ENCODE peak calls at places on chromosome 11, in six cellular contexts. One of them, this sample, is unnamed.

GRCh38 chr11:134503596-134503995 is 91.6 kb upstream of the B3GAT1 start:
- DNase-seq in HepG2: no peak
- DNase-seq in K562: no peak
- DNase-seq in endothelial cell of umbilical vein: no peak
- DNase-seq in A549: no peak
- DNase-seq in H1: no peak
- DNase-seq in this sample: no peak

GRCh38 chr11:62514151-62514550 is 32.5 kb downstream of the AHNAK start:
- DNase-seq in HepG2: no peak
- DNase-seq in K562: no peak
- DNase-seq in endothelial cell of umbilical vein: no peak
- DNase-seq in A549: no peak
- DNase-seq in H1: no peak
- DNase-seq in this sample: no peak

GRCh38 chr11:104120493-104121200 is 43.3 kb downstream of the PDGFD start:
- DNase-seq in HepG2: no peak
- DNase-seq in K562: no peak
- DNase-seq in endothelial cell of umbilical vein: peak; percentile 21
- DNase-seq in A549: no peak
- DNase-seq in H1: no peak
- DNase-seq in this sample: no peak

GRCh38 chr11:128687321-128687720 is 6.6 kb upstream of the FLI1 start:
- DNase-seq in HepG2: no peak
- DNase-seq in K562: peak; percentile 5
- DNase-seq in endothelial cell of umbilical vein: peak; percentile 19
- DNase-seq in A549: no peak
- DNase-seq in H1: no peak
- DNase-seq in this sample: peak; percentile 83

GRCh38 chr11:121451982-121452608 is at the start of gene SORL1:
- DNase-seq in HepG2: peak; percentile 62
- DNase-seq in K562: peak; percentile 19
- DNase-seq in endothelial cell of umbilical vein: peak; percentile 26
- DNase-seq in A549: peak; percentile 55
- DNase-seq in H1: peak; percentile 44
- DNase-seq in this sample: peak; percentile 89

GRCh38 chr11:37858398-37858797 is 1260.4 kb upstream of the RAG2 start:
- DNase-seq in HepG2: no peak
- DNase-seq in K562: no peak
- DNase-seq in endothelial cell of umbilical vein: peak; percentile 3
- DNase-seq in A549: no peak
- DNase-seq in H1: no peak
- DNase-seq in this sample: no peak

GRCh38 chr11:131195801-131196517 is 174.5 kb upstream of the NTM start:
- DNase-seq in HepG2: no peak
- DNase-seq in K562: no peak
- DNase-seq in endothelial cell of umbilical vein: no peak
- DNase-seq in A549: no peak
- DNase-seq in H1: no peak
- DNase-seq in this sample: no peak

GRCh38 chr11:119448380-119448779 is 25.4 kb upstream of the THY1 start:
- DNase-seq in HepG2: no peak
- DNase-seq in K562: no peak
- DNase-seq in endothelial cell of umbilical vein: no peak
- DNase-seq in A549: no peak
- DNase-seq in H1: no peak
- DNase-seq in this sample: no peak

GRCh38 chr11:78651136-78651775 is 76.6 kb upstream of the NARS2 start:
- DNase-seq in HepG2: no peak
- DNase-seq in K562: no peak
- DNase-seq in endothelial cell of umbilical vein: no peak
- DNase-seq in A549: no peak
- DNase-seq in H1: no peak
- DNase-seq in this sample: no peak

GRCh38 chr11:131094828-131095227 is 178.5 kb upstream of the SNX19 start:
- DNase-seq in HepG2: no peak
- DNase-seq in K562: no peak
- DNase-seq in endothelial cell of umbilical vein: no peak
- DNase-seq in A549: no peak
- DNase-seq in H1: no peak
- DNase-seq in this sample: no peak

GRCh38 chr11:125062931-125063428 is at the start of gene SLC37A2:
- DNase-seq in HepG2: peak; percentile 45
- DNase-seq in K562: no peak
- DNase-seq in endothelial cell of umbilical vein: peak; percentile 64
- DNase-seq in A549: peak; percentile 44
- DNase-seq in H1: no peak
- DNase-seq in this sample: peak; percentile 73

GRCh38 chr11:71191201-71191600 is 61.2 kb downstream of the SHANK2 start:
- DNase-seq in HepG2: no peak
- DNase-seq in K562: no peak
- DNase-seq in endothelial cell of umbilical vein: no peak
- DNase-seq in A549: no peak
- DNase-seq in H1: no peak
- DNase-seq in this sample: no peak

GRCh38 chr11:126332221-126332711 is 23.2 kb upstream of the ST3GAL4 start:
- DNase-seq in HepG2: no peak
- DNase-seq in K562: no peak
- DNase-seq in endothelial cell of umbilical vein: peak; percentile 21
- DNase-seq in A549: no peak
- DNase-seq in H1: no peak
- DNase-seq in this sample: no peak

GRCh38 chr11:15216678-15217077 is 102.0 kb downstream of the INSC start:
- DNase-seq in HepG2: no peak
- DNase-seq in K562: peak; percentile 6
- DNase-seq in endothelial cell of umbilical vein: no peak
- DNase-seq in A549: no peak
- DNase-seq in H1: no peak
- DNase-seq in this sample: peak; percentile 36

GRCh38 chr11:17778956-17779860 is 44.6 kb downstream of the KCNC1 start:
- DNase-seq in HepG2: no peak
- DNase-seq in K562: no peak
- DNase-seq in endothelial cell of umbilical vein: no peak
- DNase-seq in A549: no peak
- DNase-seq in H1: no peak
- DNase-seq in this sample: no peak

GRCh38 chr11:18721576-18722292 is 4.3 kb downstream of the IGSF22 start:
- DNase-seq in HepG2: no peak
- DNase-seq in K562: peak; percentile 61
- DNase-seq in endothelial cell of umbilical vein: peak; percentile 51
- DNase-seq in A549: peak; percentile 75
- DNase-seq in H1: no peak
- DNase-seq in this sample: peak; percentile 70

GRCh38 chr11:103682318-103683184 is 353.9 kb upstream of the DDI1 start:
- DNase-seq in HepG2: peak; percentile 67
- DNase-seq in K562: peak; percentile 9
- DNase-seq in endothelial cell of umbilical vein: peak; percentile 86
- DNase-seq in A549: peak; percentile 23
- DNase-seq in H1: peak; percentile 53
- DNase-seq in this sample: peak; percentile 66

GRCh38 chr11:69295995-69296889 is 2.3 kb downstream of the MYEOV start:
- DNase-seq in HepG2: peak; percentile 80
- DNase-seq in K562: peak; percentile 53
- DNase-seq in endothelial cell of umbilical vein: no peak
- DNase-seq in A549: no peak
- DNase-seq in H1: no peak
- DNase-seq in this sample: no peak

DNA sequence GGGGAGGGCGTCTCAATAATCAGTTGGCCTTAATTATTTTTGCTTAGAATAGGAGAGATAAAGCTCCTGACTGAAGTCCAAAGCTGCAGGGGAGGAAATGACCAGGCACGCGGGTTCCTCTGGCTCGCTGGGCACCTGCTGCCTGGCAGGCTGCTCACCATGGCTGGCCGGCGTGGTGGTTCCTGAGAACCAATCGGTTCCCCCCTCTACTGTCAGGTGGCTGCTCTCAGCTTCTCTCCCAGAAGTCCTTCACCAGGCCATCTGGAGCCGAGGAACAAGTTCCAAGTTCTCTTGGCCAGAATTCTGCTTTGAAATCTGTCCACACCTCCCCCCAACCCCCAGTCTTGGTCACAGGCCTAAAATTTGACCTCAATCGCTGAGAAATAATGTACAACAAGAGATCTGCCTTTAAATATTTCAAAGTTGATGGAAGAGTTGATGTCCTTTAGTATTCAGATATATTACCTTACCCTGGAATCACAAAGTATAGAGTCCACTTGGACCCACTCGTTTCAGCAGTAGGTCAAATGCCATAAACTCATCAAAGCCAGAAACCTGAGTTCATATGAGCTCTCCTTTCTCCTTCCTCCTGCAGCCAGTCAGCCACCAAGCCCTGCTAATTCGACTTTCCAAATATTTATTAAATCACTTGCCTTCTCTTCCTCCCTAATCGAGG is 25.2 kb downstream of the EXPH5 start:
- DNase-seq in HepG2: no peak
- DNase-seq in K562: no peak
- DNase-seq in endothelial cell of umbilical vein: no peak
- DNase-seq in A549: no peak
- DNase-seq in H1: no peak
- DNase-seq in this sample: no peak
- TF ChIP-seq JUN in HepG2: no peak
- TF ChIP-seq JUN in K562: no peak
- TF ChIP-seq JUN in endothelial cell of umbilical vein: no peak
- TF ChIP-seq JUN in A549: no peak
- TF ChIP-seq JUN in H1: no peak
- TF ChIP-seq JUN in this sample: no peak

GRCh38 chr11:73240190-73240781 is 22.2 kb downstream of the P2RY2 start:
- DNase-seq in HepG2: no peak
- DNase-seq in K562: no peak
- DNase-seq in endothelial cell of umbilical vein: no peak
- DNase-seq in A549: no peak
- DNase-seq in H1: no peak
- DNase-seq in this sample: no peak
- TF ChIP-seq JUN in HepG2: no peak
- TF ChIP-seq JUN in K562: no peak
- TF ChIP-seq JUN in endothelial cell of umbilical vein: no peak
- TF ChIP-seq JUN in A549: no peak
- TF ChIP-seq JUN in H1: no peak
- TF ChIP-seq JUN in this sample: no peak

GRCh38 chr11:34441814-34442213 is 3.1 kb downstream of the CAT start:
- DNase-seq in HepG2: no peak
- DNase-seq in K562: no peak
- DNase-seq in endothelial cell of umbilical vein: no peak
- DNase-seq in A549: no peak
- DNase-seq in H1: no peak
- DNase-seq in this sample: no peak

GRCh38 chr11:34443136-34443535 is 4.4 kb downstream of the CAT start:
- DNase-seq in HepG2: no peak
- DNase-seq in K562: no peak
- DNase-seq in endothelial cell of umbilical vein: no peak
- DNase-seq in A549: no peak
- DNase-seq in H1: no peak
- DNase-seq in this sample: no peak

GRCh38 chr11:34437224-34437879 is 1.4 kb upstream of the CAT start:
- DNase-seq in HepG2: no peak
- DNase-seq in K562: no peak
- DNase-seq in endothelial cell of umbilical vein: no peak
- DNase-seq in A549: no peak
- DNase-seq in H1: no peak
- DNase-seq in this sample: no peak

GRCh38 chr11:34439521-34440258 is 956 bp downstream of the CAT start:
- DNase-seq in HepG2: peak; percentile 59
- DNase-seq in K562: peak; percentile 34
- DNase-seq in endothelial cell of umbilical vein: no peak
- DNase-seq in A549: no peak
- DNase-seq in H1: no peak
- DNase-seq in this sample: no peak

GRCh38 chr11:34438529-34439507 is at the start of gene CAT:
- DNase-seq in HepG2: peak; percentile 92
- DNase-seq in K562: peak; percentile 99
- DNase-seq in endothelial cell of umbilical vein: peak; percentile 99
- DNase-seq in A549: peak; percentile 94
- DNase-seq in H1: no peak
- DNase-seq in this sample: peak; percentile 91
- TF ChIP-seq JUN in HepG2: peak; percentile 40
- TF ChIP-seq JUN in K562: no peak
- TF ChIP-seq JUN in endothelial cell of umbilical vein: no peak
- TF ChIP-seq JUN in A549: peak; percentile 53
- TF ChIP-seq JUN in H1: no peak
- TF ChIP-seq JUN in this sample: no peak

GRCh38 chr11:123357353-123357989 is 72.6 kb upstream of the GRAMD1B start:
- DNase-seq in HepG2: no peak
- DNase-seq in K562: no peak
- DNase-seq in endothelial cell of umbilical vein: no peak
- DNase-seq in A549: no peak
- DNase-seq in H1: no peak
- DNase-seq in this sample: no peak
- TF ChIP-seq JUN in HepG2: no peak
- TF ChIP-seq JUN in K562: no peak
- TF ChIP-seq JUN in endothelial cell of umbilical vein: no peak
- TF ChIP-seq JUN in A549: no peak
- TF ChIP-seq JUN in H1: no peak
- TF ChIP-seq JUN in this sample: no peak

This sample was measured in WTC11.